ENCODE peak calls at places on chromosome 3, in five cellular contexts. O is AG04450, N is fibroblast of pulmonary artery, Y is breast epithelium, H is GM23338. E is an unnamed sample.

GRCh38 chr3:143731776-143732175 is 116.5 kb downstream of the SLC9A9 start:
- DNase-seq in Y (no peak), H (no peak), N (no peak), O (no peak), E (no peak)

GRCh38 chr3:140636452-140637138 is 41.3 kb upstream of the TRIM42 start:
- DNase-seq in N (no peak), H (no peak), O (no peak), Y (no peak), E (no peak)

GRCh38 chr3:124298951-124299350 is 307.0 kb upstream of the ROPN1 start:
- DNase-seq in N (no peak), H (no peak), O (no peak), Y (no peak), E (no peak)

GRCh38 chr3:63207066-63207590 is 71.0 kb upstream of the SYNPR start:
- DNase-seq in N (no peak), Y (no peak), H (no peak), O (no peak), E (peak)

GRCh38 chr3:130395331-130395730 is 49.9 kb downstream of the COL6A5 start:
- DNase-seq in O (no peak), Y (no peak), H (no peak), N (no peak), E (no peak)

GRCh38 chr3:4976109-4976508 is 3.1 kb upstream of the BHLHE40 start:
- DNase-seq in Y (no peak), N (peak), O (no peak), H (peak), E (peak)

GRCh38 chr3:10602769-10603768 is 97.7 kb upstream of the ATP2B2 start:
- DNase-seq in Y (no peak), H (no peak), O (no peak), N (no peak), E (no peak)

GRCh38 chr3:51967384-51968174 is at the start of gene PCBP4:
- DNase-seq in H (peak), O (no peak), N (peak), Y (peak), E (peak)

GRCh38 chr3:72318504-72319201 is 529.6 kb downstream of the SHQ1 start:
- DNase-seq in H (no peak), N (no peak), Y (peak), O (no peak), E (peak)

GRCh38 chr3:187700249-187700648 is 2.1 kb downstream of the RTP2 start:
- DNase-seq in N (no peak), Y (no peak), O (no peak), H (no peak), E (no peak)

GRCh38 chr3:43638594-43639447 is 17.0 kb upstream of the ANO10 start:
- DNase-seq in H (peak), O (no peak), Y (no peak), N (no peak), E (peak)

GRCh38 chr3:119604878-119605277 is 7.2 kb downstream of the PLA1A start:
- DNase-seq in H (no peak), O (no peak), Y (no peak), N (peak), E (peak)

GRCh38 chr3:8532251-8532831 is 30.7 kb downstream of the LMCD1 start:
- DNase-seq in N (no peak), H (no peak), Y (no peak), O (no peak), E (peak)

GRCh38 chr3:168284728-168285127 is 189.0 kb upstream of the GOLIM4 start:
- DNase-seq in N (no peak), O (no peak), H (no peak), Y (no peak), E (no peak)

E was measured in fibroblast of lung.